ENCODE peak calls at places on chromosomes 16 and 17, in five cellular contexts. U is K562; H is CD4-positive, alpha-beta memory T cell; C is Caco-2; Z is neuronal stem cell. I is an unnamed sample. For H3K4me1, the result is how much of the 10 kb centered on the place peaks cover.

GRCh38 chr17:78605886-78606285 is 28.7 kb upstream of the DNAH17 start:
- DNase-seq in U (no peak), H (no peak), Z (no peak), C (no peak), I (no peak)

GRCh38 chr17:66964930-66965800 is 658 bp downstream of the CACNG4 start:
- DNase-seq in C (peak), H (no peak), Z (no peak), U (peak), I (peak)

GRCh38 chr17:19273731-19274130 is 36.6 kb downstream of the EPN2 start:
- DNase-seq in Z (no peak), U (no peak), H (no peak), C (no peak), I (no peak)

GRCh38 chr16:64983983-64984382 is 137.9 kb downstream of the CDH11 start:
- DNase-seq in C (peak), H (no peak), Z (peak), U (peak), I (peak)

GRCh38 chr16:49698416-49698815 is 157.5 kb downstream of the ZNF423 start:
- DNase-seq in C (no peak), Z (no peak), H (no peak), U (peak), I (peak)

GRCh38 chr17:45649796-45650195 is 134.3 kb upstream of the CRHR1 start:
- DNase-seq in C (no peak), Z (no peak), H (no peak), U (no peak), I (no peak)

GRCh38 chr17:60139438-60140285 is 10.1 kb upstream of the CA4 start:
- DNase-seq in U (peak), C (peak), H (peak), Z (peak), I (peak)

GRCh38 chr16:54239441-54239840 is 47.1 kb downstream of the IRX3 start:
- DNase-seq in C (no peak), H (no peak), U (no peak), Z (no peak), I (peak)

GRCh38 chr17:21286066-21286770 is 1.7 kb downstream of the MAP2K3 start:
- DNase-seq in H (no peak), C (peak), U (peak), Z (no peak), I (peak)

GRCh38 chr17:78168906-78169793 is 769 bp downstream of the SYNGR2 start:
- DNase-seq in U (peak), Z (no peak), H (peak), C (peak), I (peak)

GRCh38 chr17:4073983-4074830 is 68.6 kb downstream of the ZZEF1 start:
- DNase-seq in H (no peak), C (no peak), U (no peak), Z (no peak), I (no peak)

GRCh38 chr16:90077757-90078593 is 844 bp upstream of the PRDM7 start:
- DNase-seq in Z (no peak), C (peak), U (peak), H (peak), I (peak)

GRCh38 chr17:49638818-49639217 is 39.1 kb downstream of the SPOP start:
- DNase-seq in H (no peak), C (no peak), U (no peak), Z (no peak), I (no peak)

GRCh38 chr17:80817861-80818260 is 173.8 kb upstream of the CHMP6 start:
- DNase-seq in C (peak), U (no peak), H (no peak), Z (no peak), I (no peak)

GRCh38 chr17:20116683-20117309 is 107.6 kb downstream of the SPECC1 start:
- DNase-seq in C (peak), U (peak), H (peak), Z (peak), I (peak)

GRCh38 chr16:72523087-72523486 is 351.1 kb upstream of the PMFBP1 start:
- DNase-seq in H (no peak), U (no peak), C (no peak), Z (no peak), I (no peak)

GRCh38 chr16:21060027-21060510 is 90.6 kb downstream of the DNAH3 start:
- DNase-seq in H (no peak), U (no peak), Z (no peak), C (no peak), I (no peak)

GRCh38 chr16:83992624-83993023 is 24.6 kb downstream of the NECAB2 start:
- DNase-seq in U (no peak), H (no peak), C (no peak), Z (no peak), I (peak)

GRCh38 chr16:2825899-2826298 is 4.2 kb upstream of the ZG16B start:
- DNase-seq in U (no peak), Z (no peak), C (no peak), H (no peak), I (no peak)

GRCh38 chr16:2827481-2827790 is 2.7 kb upstream of the ZG16B start:
- DNase-seq in U (no peak), C (no peak), Z (no peak), H (no peak), I (no peak)

GRCh38 chr16:2827831-2828520 is 2.1 kb upstream of the ZG16B start:
- DNase-seq in U (no peak), H (no peak), Z (no peak), C (no peak), I (no peak)

GRCh38 chr16:2825049-2825742 is 4.9 kb upstream of the ZG16B start:
- DNase-seq in H (no peak), U (no peak), C (no peak), Z (no peak), I (no peak)

GRCh38 chr16:2826591-2827480 is 3.3 kb upstream of the ZG16B start:
- DNase-seq in H (no peak), C (no peak), Z (no peak), U (no peak), I (no peak)
- H3K4me1 ChIP-seq in H (under half), C (under half), Z (under half), U (under half), I (under half)

GRCh38 chr16:68380348-68380670 is 68.0 kb downstream of the SMPD3 start:
- DNase-seq in U (no peak), H (no peak), Z (no peak), C (no peak), I (no peak)
- H3K4me1 ChIP-seq in U (under half), H (under half), Z (under half), C (under half), I (under half)

DNA sequence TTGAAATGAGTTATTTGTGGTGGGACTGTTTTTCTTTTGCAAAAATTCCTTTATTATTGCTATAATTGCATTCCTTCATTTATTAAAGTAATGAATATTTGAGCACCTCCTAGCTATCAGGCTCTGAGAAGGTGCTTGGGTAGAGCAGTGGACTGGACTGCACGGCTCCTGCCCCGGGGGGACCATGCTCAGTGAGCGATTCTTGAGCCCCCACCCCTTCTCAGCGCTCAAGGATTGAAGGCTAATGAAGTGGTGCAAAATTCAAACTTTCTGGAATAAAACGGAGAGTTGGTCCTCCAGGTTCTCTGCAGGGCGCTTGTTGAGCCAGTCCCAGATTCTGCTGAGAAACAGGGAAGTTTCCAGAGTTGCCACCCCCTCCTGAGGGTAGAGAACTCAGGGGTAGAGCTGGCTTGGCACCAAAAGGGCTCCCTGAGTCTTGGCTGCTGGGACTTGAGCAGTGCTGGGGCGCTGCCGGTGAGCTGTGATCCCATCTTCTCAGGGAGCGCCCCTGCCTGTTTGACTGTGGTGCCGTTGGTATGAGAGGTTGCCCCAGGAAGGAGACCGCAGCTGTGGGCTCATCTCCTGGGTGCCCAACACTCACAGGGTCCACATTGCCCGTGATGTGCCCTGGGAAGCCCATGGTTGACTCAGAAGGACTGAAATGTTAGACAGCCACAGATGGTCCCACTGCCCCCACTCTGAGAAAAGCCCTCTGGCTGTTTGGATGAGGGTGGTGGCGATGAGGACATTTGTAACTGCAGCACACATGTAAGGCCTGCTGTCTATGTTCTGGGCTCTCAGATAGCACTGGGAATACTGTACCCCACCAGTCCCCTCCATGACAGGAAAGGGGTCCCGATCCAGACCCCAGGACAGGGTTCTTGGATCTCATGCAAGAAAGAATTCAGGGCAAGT is 20.0 kb downstream of the KSR1 start:
- DNase-seq in C (no peak), H (no peak), Z (no peak), U (no peak), I (no peak)
- H3K4me1 ChIP-seq in C (under half), H (half or more), Z (under half), U (half or more), I (under half)

GRCh38 chr16:66742409-66742808 is 9.0 kb downstream of the DYNC1LI2 start:
- DNase-seq in H (no peak), U (no peak), C (no peak), Z (no peak), I (peak)
- H3K4me1 ChIP-seq in H (under half), U (under half), C (under half), Z (under half), I (under half)

GRCh38 chr17:72702136-72702735 is 390.3 kb downstream of the SLC39A11 start:
- DNase-seq in H (no peak), Z (no peak), U (no peak), C (no peak), I (no peak)
- H3K4me1 ChIP-seq in H (under half), Z (under half), U (under half), C (under half), I (under half)

DNA sequence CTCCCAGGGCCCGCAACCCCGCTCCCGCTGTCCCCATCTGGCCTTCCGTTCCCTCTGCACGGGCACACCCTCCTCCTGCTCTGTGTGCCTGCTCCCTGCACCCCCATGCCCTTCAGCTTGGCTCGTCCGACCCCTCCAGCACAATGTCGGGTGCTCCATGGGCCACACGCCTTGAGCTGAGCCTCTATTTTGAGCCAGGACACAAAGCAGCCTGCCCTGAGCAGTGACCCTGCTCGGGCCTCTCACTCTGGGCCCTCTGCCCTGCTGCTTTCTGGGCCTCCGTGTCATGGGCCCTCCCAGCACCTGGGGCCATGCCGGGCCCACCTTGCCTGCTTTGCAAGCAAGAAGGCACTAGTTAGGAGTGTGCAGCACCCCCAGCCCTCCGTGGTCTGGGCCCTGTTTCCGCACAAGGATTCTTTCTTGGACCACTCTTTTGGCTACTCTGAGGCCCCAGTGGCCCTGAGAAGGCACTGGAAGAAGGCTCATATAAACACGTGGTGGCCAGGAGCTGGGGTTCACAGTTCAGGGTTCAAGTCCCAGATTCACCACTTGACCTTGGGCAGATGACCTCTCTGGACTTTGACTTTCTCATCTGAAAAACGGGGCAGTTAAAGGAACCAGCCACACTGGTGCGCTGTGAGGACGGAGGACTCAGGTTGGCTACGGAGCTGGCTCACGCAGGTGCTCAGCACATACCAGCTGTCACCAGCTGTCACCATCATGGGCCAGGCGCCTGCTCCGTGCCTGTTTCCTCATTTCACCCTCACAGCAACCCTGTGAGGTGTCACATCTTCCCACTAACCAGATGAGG is 166.1 kb upstream of the GSE1 start:
- DNase-seq in C (no peak), Z (no peak), U (no peak), H (no peak), I (no peak)
- H3K4me1 ChIP-seq in C (under half), Z (under half), U (under half), H (under half), I (under half)

I was measured in cardiac muscle cell.